ENCODE peak calls at places on chromosomes 16 and 17, in seven cellular contexts. One of them, this sample, is unnamed.

GRCh38 chr16:21574372-21574771 is 25.0 kb upstream of the METTL9 start:
- DNase-seq in GM06990: no peak
- DNase-seq in GM10248: no peak
- DNase-seq in heart left ventricle: no peak
- DNase-seq in Panc1: no peak
- DNase-seq in IMR-90: no peak
- DNase-seq in adrenal gland: no peak
- DNase-seq in this sample: no peak

GRCh38 chr16:89693931-89694783 is 7.3 kb downstream of the SPATA2L start:
- DNase-seq in GM06990: no peak
- DNase-seq in GM10248: no peak
- DNase-seq in heart left ventricle: no peak
- DNase-seq in Panc1: no peak
- DNase-seq in IMR-90: no peak
- DNase-seq in adrenal gland: no peak
- DNase-seq in this sample: no peak

GRCh38 chr17:36136031-36136430 is 32.4 kb downstream of the CCL4 start:
- DNase-seq in GM06990: no peak
- DNase-seq in GM10248: peak; percentile 29
- DNase-seq in heart left ventricle: no peak
- DNase-seq in Panc1: no peak
- DNase-seq in IMR-90: no peak
- DNase-seq in adrenal gland: no peak
- DNase-seq in this sample: no peak

GRCh38 chr17:61491981-61492380 is 39.8 kb downstream of the TBX4 start:
- DNase-seq in GM06990: no peak
- DNase-seq in GM10248: no peak
- DNase-seq in heart left ventricle: no peak
- DNase-seq in Panc1: no peak
- DNase-seq in IMR-90: no peak
- DNase-seq in adrenal gland: no peak
- DNase-seq in this sample: no peak

GRCh38 chr17:44383363-44383762 is 6.1 kb downstream of the ITGA2B start:
- DNase-seq in GM06990: no peak
- DNase-seq in GM10248: no peak
- DNase-seq in heart left ventricle: no peak
- DNase-seq in Panc1: no peak
- DNase-seq in IMR-90: no peak
- DNase-seq in adrenal gland: no peak
- DNase-seq in this sample: no peak

GRCh38 chr16:89023151-89023551 is 46.1 kb upstream of the CBFA2T3 start:
- DNase-seq in GM06990: no peak
- DNase-seq in GM10248: no peak
- DNase-seq in heart left ventricle: no peak
- DNase-seq in Panc1: no peak
- DNase-seq in IMR-90: no peak
- DNase-seq in adrenal gland: no peak
- DNase-seq in this sample: no peak

GRCh38 chr16:26363581-26363980 is 671.8 kb downstream of the HS3ST4 start:
- DNase-seq in GM06990: no peak
- DNase-seq in GM10248: no peak
- DNase-seq in heart left ventricle: no peak
- DNase-seq in Panc1: no peak
- DNase-seq in IMR-90: no peak
- DNase-seq in adrenal gland: no peak
- DNase-seq in this sample: no peak

GRCh38 chr17:77494664-77495435 is 354.1 kb downstream of the SEC14L1 start:
- DNase-seq in GM06990: peak; percentile 56
- DNase-seq in GM10248: peak; percentile 84
- DNase-seq in heart left ventricle: peak; percentile 75
- DNase-seq in Panc1: peak; percentile 50
- DNase-seq in IMR-90: peak; percentile 68
- DNase-seq in adrenal gland: peak; percentile 73
- DNase-seq in this sample: peak; percentile 88

GRCh38 chr17:7745748-7746470 is 28.4 kb downstream of the DNAH2 start:
- DNase-seq in GM06990: no peak
- DNase-seq in GM10248: no peak
- DNase-seq in heart left ventricle: no peak
- DNase-seq in Panc1: no peak
- DNase-seq in IMR-90: peak; percentile 76
- DNase-seq in adrenal gland: peak; percentile 43
- DNase-seq in this sample: no peak

GRCh38 chr16:49649013-49649785 is 206.7 kb downstream of the ZNF423 start:
- DNase-seq in GM06990: no peak
- DNase-seq in GM10248: no peak
- DNase-seq in heart left ventricle: no peak
- DNase-seq in Panc1: no peak
- DNase-seq in IMR-90: no peak
- DNase-seq in adrenal gland: no peak
- DNase-seq in this sample: no peak

GRCh38 chr16:54630284-54630967 is 300.2 kb upstream of the IRX5 start:
- DNase-seq in GM06990: no peak
- DNase-seq in GM10248: no peak
- DNase-seq in heart left ventricle: no peak
- DNase-seq in Panc1: no peak
- DNase-seq in IMR-90: no peak
- DNase-seq in adrenal gland: no peak
- DNase-seq in this sample: no peak

GRCh38 chr17:61007980-61008379 is 330.3 kb downstream of the BCAS3 start:
- DNase-seq in GM06990: no peak
- DNase-seq in GM10248: no peak
- DNase-seq in heart left ventricle: no peak
- DNase-seq in Panc1: no peak
- DNase-seq in IMR-90: no peak
- DNase-seq in adrenal gland: no peak
- DNase-seq in this sample: no peak

GRCh38 chr16:73949574-73950348 is 346.9 kb upstream of the PSMD7 start:
- DNase-seq in GM06990: no peak
- DNase-seq in GM10248: no peak
- DNase-seq in heart left ventricle: no peak
- DNase-seq in Panc1: no peak
- DNase-seq in IMR-90: peak; percentile 83
- DNase-seq in adrenal gland: peak; percentile 54
- DNase-seq in this sample: no peak

GRCh38 chr17:35796942-35797341 is 1.5 kb upstream of the MMP28 start:
- DNase-seq in GM06990: no peak
- DNase-seq in GM10248: no peak
- DNase-seq in heart left ventricle: no peak
- DNase-seq in Panc1: no peak
- DNase-seq in IMR-90: no peak
- DNase-seq in adrenal gland: no peak
- DNase-seq in this sample: peak; percentile 5

GRCh38 chr16:83689385-83689831 is 118.4 kb upstream of the HSBP1 start:
- DNase-seq in GM06990: no peak
- DNase-seq in GM10248: peak; percentile 18
- DNase-seq in heart left ventricle: no peak
- DNase-seq in Panc1: no peak
- DNase-seq in IMR-90: peak; percentile 94
- DNase-seq in adrenal gland: no peak
- DNase-seq in this sample: peak; percentile 23

GRCh38 chr16:26263406-26263805 is 571.6 kb downstream of the HS3ST4 start:
- DNase-seq in GM06990: no peak
- DNase-seq in GM10248: no peak
- DNase-seq in heart left ventricle: no peak
- DNase-seq in Panc1: no peak
- DNase-seq in IMR-90: no peak
- DNase-seq in adrenal gland: no peak
- DNase-seq in this sample: no peak

GRCh38 chr17:61551255-61551742 is 39.7 kb downstream of the NACA2 start:
- DNase-seq in GM06990: no peak
- DNase-seq in GM10248: peak; percentile 38
- DNase-seq in heart left ventricle: no peak
- DNase-seq in Panc1: no peak
- DNase-seq in IMR-90: peak; percentile 67
- DNase-seq in adrenal gland: no peak
- DNase-seq in this sample: peak; percentile 44

GRCh38 chr17:18145811-18146210 is 37.3 kb downstream of the MYO15A start:
- DNase-seq in GM06990: no peak
- DNase-seq in GM10248: no peak
- DNase-seq in heart left ventricle: no peak
- DNase-seq in Panc1: no peak
- DNase-seq in IMR-90: no peak
- DNase-seq in adrenal gland: no peak
- DNase-seq in this sample: no peak

GRCh38 chr17:18141210-18141803 is 32.8 kb downstream of the MYO15A start:
- DNase-seq in GM06990: no peak
- DNase-seq in GM10248: peak; percentile 78
- DNase-seq in heart left ventricle: no peak
- DNase-seq in Panc1: peak; percentile 41
- DNase-seq in IMR-90: peak; percentile 55
- DNase-seq in adrenal gland: no peak
- DNase-seq in this sample: peak; percentile 79

GRCh38 chr17:18144261-18144660 is 35.7 kb downstream of the MYO15A start:
- DNase-seq in GM06990: no peak
- DNase-seq in GM10248: no peak
- DNase-seq in heart left ventricle: no peak
- DNase-seq in Panc1: no peak
- DNase-seq in IMR-90: no peak
- DNase-seq in adrenal gland: no peak
- DNase-seq in this sample: no peak

GRCh38 chr17:18142417-18142816 is 33.9 kb downstream of the MYO15A start:
- DNase-seq in GM06990: no peak
- DNase-seq in GM10248: no peak
- DNase-seq in heart left ventricle: no peak
- DNase-seq in Panc1: no peak
- DNase-seq in IMR-90: no peak
- DNase-seq in adrenal gland: no peak
- DNase-seq in this sample: no peak

GRCh38 chr17:18143044-18143936 is 34.7 kb downstream of the MYO15A start:
- DNase-seq in GM06990: no peak
- DNase-seq in GM10248: peak; percentile 45
- DNase-seq in heart left ventricle: no peak
- DNase-seq in Panc1: no peak
- DNase-seq in IMR-90: peak; percentile 16
- DNase-seq in adrenal gland: no peak
- DNase-seq in this sample: peak; percentile 50
- TF ChIP-seq CTCF in GM06990: peak; percentile 29
- TF ChIP-seq CTCF in GM10248: peak; percentile 31
- TF ChIP-seq CTCF in heart left ventricle: no peak
- TF ChIP-seq CTCF in Panc1: no peak
- TF ChIP-seq CTCF in IMR-90: peak; percentile 44
- TF ChIP-seq CTCF in adrenal gland: no peak
- TF ChIP-seq CTCF in this sample: peak; percentile 26

GRCh38 chr16:11626657-11627291 is 40.1 kb upstream of the LITAF start:
- DNase-seq in GM06990: no peak
- DNase-seq in GM10248: no peak
- DNase-seq in heart left ventricle: no peak
- DNase-seq in Panc1: no peak
- DNase-seq in IMR-90: no peak
- DNase-seq in adrenal gland: no peak
- DNase-seq in this sample: no peak

GRCh38 chr16:11625769-11626168 is 39.0 kb upstream of the LITAF start:
- DNase-seq in GM06990: no peak
- DNase-seq in GM10248: no peak
- DNase-seq in heart left ventricle: no peak
- DNase-seq in Panc1: no peak
- DNase-seq in IMR-90: peak; percentile 30
- DNase-seq in adrenal gland: no peak
- DNase-seq in this sample: no peak

GRCh38 chr16:11629071-11630030 is 38.9 kb upstream of the SNN start:
- DNase-seq in GM06990: peak; percentile 55
- DNase-seq in GM10248: no peak
- DNase-seq in heart left ventricle: peak; percentile 55
- DNase-seq in Panc1: no peak
- DNase-seq in IMR-90: peak; percentile 41
- DNase-seq in adrenal gland: peak; percentile 27
- DNase-seq in this sample: no peak

GRCh38 chr16:11627822-11628457 is 40.3 kb upstream of the SNN start:
- DNase-seq in GM06990: no peak
- DNase-seq in GM10248: no peak
- DNase-seq in heart left ventricle: no peak
- DNase-seq in Panc1: no peak
- DNase-seq in IMR-90: peak; percentile 60
- DNase-seq in adrenal gland: no peak
- DNase-seq in this sample: no peak

DNA sequence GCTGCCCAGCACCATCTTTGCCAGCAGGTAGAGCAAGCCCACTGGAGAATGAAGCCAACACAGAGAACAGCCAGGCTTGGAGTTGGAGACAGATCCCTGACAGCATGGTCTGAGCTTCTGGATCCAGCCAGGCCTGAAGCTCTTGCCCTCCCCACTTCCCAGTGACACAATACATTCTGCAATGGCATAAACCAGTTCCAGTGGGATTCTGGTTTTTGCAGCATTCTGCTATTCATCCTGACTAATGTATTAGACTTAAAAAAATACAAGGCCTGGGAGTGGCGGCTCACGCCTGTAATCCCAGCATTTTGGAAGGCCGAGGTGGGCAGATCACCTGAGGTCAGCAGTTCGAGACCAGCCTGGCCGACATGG is 40.6 kb upstream of the LITAF start:
- DNase-seq in GM06990: no peak
- DNase-seq in GM10248: no peak
- DNase-seq in heart left ventricle: no peak
- DNase-seq in Panc1: no peak
- DNase-seq in IMR-90: no peak
- DNase-seq in adrenal gland: no peak
- DNase-seq in this sample: no peak
- TF ChIP-seq CTCF in GM06990: no peak
- TF ChIP-seq CTCF in GM10248: no peak
- TF ChIP-seq CTCF in heart left ventricle: no peak
- TF ChIP-seq CTCF in Panc1: no peak
- TF ChIP-seq CTCF in IMR-90: no peak
- TF ChIP-seq CTCF in adrenal gland: no peak
- TF ChIP-seq CTCF in this sample: no peak

GRCh38 chr17:74864866-74865395 is 5.2 kb upstream of the GRIN2C start:
- DNase-seq in GM06990: peak; percentile 54
- DNase-seq in GM10248: peak; percentile 85
- DNase-seq in heart left ventricle: peak; percentile 79
- DNase-seq in Panc1: peak; percentile 47
- DNase-seq in IMR-90: peak; percentile 57
- DNase-seq in adrenal gland: peak; percentile 81
- DNase-seq in this sample: peak; percentile 86

GRCh38 chr17:74865504-74866197 is 6.0 kb upstream of the GRIN2C start:
- DNase-seq in GM06990: peak; percentile 42
- DNase-seq in GM10248: no peak
- DNase-seq in heart left ventricle: no peak
- DNase-seq in Panc1: no peak
- DNase-seq in IMR-90: no peak
- DNase-seq in adrenal gland: no peak
- DNase-seq in this sample: no peak

GRCh38 chr17:74863420-74864296 is 4.0 kb upstream of the GRIN2C start:
- DNase-seq in GM06990: no peak
- DNase-seq in GM10248: no peak
- DNase-seq in heart left ventricle: no peak
- DNase-seq in Panc1: no peak
- DNase-seq in IMR-90: no peak
- DNase-seq in adrenal gland: no peak
- DNase-seq in this sample: no peak

GRCh38 chr17:74862919-74863318 is 3.2 kb upstream of the GRIN2C start:
- DNase-seq in GM06990: no peak
- DNase-seq in GM10248: no peak
- DNase-seq in heart left ventricle: no peak
- DNase-seq in Panc1: no peak
- DNase-seq in IMR-90: no peak
- DNase-seq in adrenal gland: no peak
- DNase-seq in this sample: no peak

GRCh38 chr17:74864297-74864865 is 4.7 kb upstream of the GRIN2C start:
- DNase-seq in GM06990: no peak
- DNase-seq in GM10248: no peak
- DNase-seq in heart left ventricle: no peak
- DNase-seq in Panc1: no peak
- DNase-seq in IMR-90: no peak
- DNase-seq in adrenal gland: no peak
- DNase-seq in this sample: no peak
- TF ChIP-seq CTCF in GM06990: no peak
- TF ChIP-seq CTCF in GM10248: no peak
- TF ChIP-seq CTCF in heart left ventricle: no peak
- TF ChIP-seq CTCF in Panc1: no peak
- TF ChIP-seq CTCF in IMR-90: no peak
- TF ChIP-seq CTCF in adrenal gland: no peak
- TF ChIP-seq CTCF in this sample: no peak

GRCh38 chr17:39283098-39283497 is 57.4 kb upstream of the STAC2 start:
- DNase-seq in GM06990: no peak
- DNase-seq in GM10248: no peak
- DNase-seq in heart left ventricle: no peak
- DNase-seq in Panc1: no peak
- DNase-seq in IMR-90: no peak
- DNase-seq in adrenal gland: no peak
- DNase-seq in this sample: no peak
- TF ChIP-seq CTCF in GM06990: no peak
- TF ChIP-seq CTCF in GM10248: no peak
- TF ChIP-seq CTCF in heart left ventricle: no peak
- TF ChIP-seq CTCF in Panc1: no peak
- TF ChIP-seq CTCF in IMR-90: no peak
- TF ChIP-seq CTCF in adrenal gland: no peak
- TF ChIP-seq CTCF in this sample: no peak